ENCODE peak calls at places on chromosomes 3 and 15, in nine cellular contexts. Q is WTC11; J is AG04450; D is HT-29; I is effector CD4-positive, alpha-beta T cell; H is left ventricle myocardium inferior; K is cardiac muscle cell; R is NCI-H774; W is prostate gland. B is an unnamed sample.

GRCh38 chr3:72160351-72160750 is 375.4 kb upstream of the PROK2 start:
- DNase-seq in H (no peak), R (no peak), Q (no peak), I (no peak), J (no peak), K (no peak), D (no peak), W (no peak), B (no peak)

GRCh38 chr3:150348500-150348899 is 59.6 kb upstream of the TSC22D2 start:
- DNase-seq in D (peak; percentile 87), K (peak; percentile 80), J (no peak), I (no peak), H (no peak), Q (no peak), R (no peak), W (no peak), B (peak; percentile 15)

GRCh38 chr3:52986049-52986448 is 59.8 kb downstream of the SFMBT1 start:
- DNase-seq in I (no peak), K (peak; percentile 50), D (no peak), W (no peak), R (no peak), H (no peak), J (no peak), Q (no peak), B (peak; percentile 0)

GRCh38 chr3:31043184-31043819 is 148.8 kb upstream of the GADL1 start:
- DNase-seq in H (no peak), W (no peak), I (no peak), Q (no peak), R (no peak), D (no peak), K (peak; percentile 23), J (no peak), B (no peak)

GRCh38 chr15:45555914-45556608 is 31.1 kb upstream of the BLOC1S6 start:
- DNase-seq in H (no peak), W (no peak), Q (no peak), I (no peak), R (no peak), J (no peak), K (no peak), D (no peak), B (no peak)

GRCh38 chr15:89874926-89875564 is 18.7 kb downstream of the AP3S2 start:
- DNase-seq in J (no peak), Q (peak; percentile 85), K (peak; percentile 81), I (peak; percentile 72), W (peak; percentile 86), H (peak; percentile 80), R (peak; percentile 55), D (peak; percentile 89), B (peak; percentile 67)

GRCh38 chr3:58994746-58995330 is 55.0 kb downstream of the CFAP20DC start:
- DNase-seq in K (peak; percentile 81), H (no peak), D (peak; percentile 34), R (peak; percentile 9), I (peak; percentile 3), Q (peak; percentile 30), W (peak; percentile 21), J (peak; percentile 38), B (peak; percentile 73)

GRCh38 chr3:57397175-57398026 is 104.9 kb upstream of the ASB14 start:
- DNase-seq in H (no peak), W (peak; percentile 7), K (peak; percentile 75), D (peak; percentile 54), J (no peak), I (peak; percentile 27), Q (peak; percentile 62), R (no peak), B (peak; percentile 79)

GRCh38 chr15:90154861-90155626 is 46.1 kb upstream of the SEMA4B start:
- DNase-seq in I (no peak), H (no peak), R (peak; percentile 58), K (peak; percentile 79), D (peak; percentile 92), Q (no peak), W (peak; percentile 83), J (peak; percentile 84), B (no peak)